ENCODE peak calls at places on chromosome 16, in four cellular contexts. One of them, this sample, is unnamed.

GRCh38 chr16:87207509-87207908 is 109.7 kb downstream of the C16orf95 start:
- DNase-seq in GM12878: no peak
- DNase-seq in SK-N-SH: no peak
- DNase-seq in H1: no peak
- DNase-seq in this sample: no peak

GRCh38 chr16:263944-264343 is 11.8 kb downstream of the RGS11 start:
- DNase-seq in GM12878: no peak
- DNase-seq in SK-N-SH: peak
- DNase-seq in H1: no peak
- DNase-seq in this sample: no peak

GRCh38 chr16:5215911-5216310 is 118.3 kb upstream of the EEF2KMT start:
- DNase-seq in GM12878: no peak
- DNase-seq in SK-N-SH: peak
- DNase-seq in H1: no peak
- DNase-seq in this sample: no peak

GRCh38 chr16:1874854-1875253 is 2.9 kb upstream of the MEIOB start:
- DNase-seq in GM12878: no peak
- DNase-seq in SK-N-SH: no peak
- DNase-seq in H1: no peak
- DNase-seq in this sample: no peak

GRCh38 chr16:76653390-76654026 is 376.3 kb downstream of the CNTNAP4 start:
- DNase-seq in GM12878: peak
- DNase-seq in SK-N-SH: peak
- DNase-seq in H1: no peak
- DNase-seq in this sample: peak

GRCh38 chr16:55294947-55295346 is 29.1 kb upstream of the IRX6 start:
- DNase-seq in GM12878: no peak
- DNase-seq in SK-N-SH: no peak
- DNase-seq in H1: no peak
- DNase-seq in this sample: no peak

GRCh38 chr16:88773812-88774291 is 11.2 kb downstream of the PIEZO1 start:
- DNase-seq in GM12878: no peak
- DNase-seq in SK-N-SH: no peak
- DNase-seq in H1: no peak
- DNase-seq in this sample: no peak

GRCh38 chr16:29743827-29744531 is 1.8 kb downstream of the C16orf54 start:
- DNase-seq in GM12878: no peak
- DNase-seq in SK-N-SH: no peak
- DNase-seq in H1: no peak
- DNase-seq in this sample: no peak

GRCh38 chr16:66572356-66572755 is 6.1 kb downstream of the CMTM1 start:
- DNase-seq in GM12878: no peak
- DNase-seq in SK-N-SH: no peak
- DNase-seq in H1: no peak
- DNase-seq in this sample: no peak

GRCh38 chr16:2535644-2536021 is 2.2 kb upstream of the PDPK1 start:
- DNase-seq in GM12878: no peak
- DNase-seq in SK-N-SH: no peak
- DNase-seq in H1: no peak
- DNase-seq in this sample: no peak

GRCh38 chr16:27677300-27677699 is 127.4 kb downstream of the KATNIP start:
- DNase-seq in GM12878: no peak
- DNase-seq in SK-N-SH: no peak
- DNase-seq in H1: no peak
- DNase-seq in this sample: peak

GRCh38 chr16:55521792-55522191 is 12.9 kb downstream of the LPCAT2 start:
- DNase-seq in GM12878: no peak
- DNase-seq in SK-N-SH: no peak
- DNase-seq in H1: no peak
- DNase-seq in this sample: no peak

GRCh38 chr16:87129771-87130170 is 187.4 kb downstream of the C16orf95 start:
- DNase-seq in GM12878: no peak
- DNase-seq in SK-N-SH: no peak
- DNase-seq in H1: no peak
- DNase-seq in this sample: no peak

GRCh38 chr16:49739381-49739780 is 116.5 kb downstream of the ZNF423 start:
- DNase-seq in GM12878: no peak
- DNase-seq in SK-N-SH: peak
- DNase-seq in H1: no peak
- DNase-seq in this sample: no peak

GRCh38 chr16:53817117-53817516 is 113.2 kb downstream of the FTO start:
- DNase-seq in GM12878: no peak
- DNase-seq in SK-N-SH: no peak
- DNase-seq in H1: no peak
- DNase-seq in this sample: no peak

GRCh38 chr16:79642652-79643051 is 42.1 kb upstream of the MAF start:
- DNase-seq in GM12878: no peak
- DNase-seq in SK-N-SH: no peak
- DNase-seq in H1: no peak
- DNase-seq in this sample: no peak

GRCh38 chr16:72649254-72649944 is 398.5 kb downstream of the ZFHX3 start:
- DNase-seq in GM12878: no peak
- DNase-seq in SK-N-SH: no peak
- DNase-seq in H1: no peak
- DNase-seq in this sample: no peak

GRCh38 chr16:71249399-71249798 is 18.9 kb upstream of the HYDIN start:
- DNase-seq in GM12878: no peak
- DNase-seq in SK-N-SH: no peak
- DNase-seq in H1: no peak
- DNase-seq in this sample: no peak

GRCh38 chr16:58634265-58634802 is 4.7 kb upstream of the CNOT1 start:
- DNase-seq in GM12878: no peak
- DNase-seq in SK-N-SH: no peak
- DNase-seq in H1: no peak
- DNase-seq in this sample: peak

GRCh38 chr16:49462989-49463371 is 89.4 kb downstream of the C16orf78 start:
- DNase-seq in GM12878: no peak
- DNase-seq in SK-N-SH: no peak
- DNase-seq in H1: no peak
- DNase-seq in this sample: no peak

GRCh38 chr16:79370736-79371135 is 229.8 kb downstream of the MAF start:
- DNase-seq in GM12878: no peak
- DNase-seq in SK-N-SH: no peak
- DNase-seq in H1: no peak
- DNase-seq in this sample: no peak

GRCh38 chr16:19410435-19411153 is 7.1 kb upstream of the TMC5 start:
- DNase-seq in GM12878: no peak
- DNase-seq in SK-N-SH: peak
- DNase-seq in H1: peak
- DNase-seq in this sample: no peak

GRCh38 chr16:67301080-67301757 is 21.9 kb downstream of the PLEKHG4 start:
- DNase-seq in GM12878: no peak
- DNase-seq in SK-N-SH: no peak
- DNase-seq in H1: no peak
- DNase-seq in this sample: no peak

GRCh38 chr16:68272501-68273209 is 8.3 kb downstream of the SLC7A6 start:
- DNase-seq in GM12878: no peak
- DNase-seq in SK-N-SH: no peak
- DNase-seq in H1: no peak
- DNase-seq in this sample: no peak

GRCh38 chr16:13780841-13781553 is 139.0 kb upstream of the ERCC4 start:
- DNase-seq in GM12878: no peak
- DNase-seq in SK-N-SH: no peak
- DNase-seq in H1: no peak
- DNase-seq in this sample: no peak

GRCh38 chr16:79795556-79795955 is 195.0 kb upstream of the MAF start:
- DNase-seq in GM12878: no peak
- DNase-seq in SK-N-SH: no peak
- DNase-seq in H1: no peak
- DNase-seq in this sample: no peak

GRCh38 chr16:88454315-88455057 is 1.4 kb downstream of the ZFPM1 start:
- DNase-seq in GM12878: no peak
- DNase-seq in SK-N-SH: peak
- DNase-seq in H1: no peak
- DNase-seq in this sample: no peak

GRCh38 chr16:54326266-54326662 is 39.7 kb upstream of the IRX3 start:
- DNase-seq in GM12878: no peak
- DNase-seq in SK-N-SH: no peak
- DNase-seq in H1: no peak
- DNase-seq in this sample: no peak

GRCh38 chr16:51125992-51126391 is 25.1 kb downstream of the SALL1 start:
- DNase-seq in GM12878: no peak
- DNase-seq in SK-N-SH: no peak
- DNase-seq in H1: no peak
- DNase-seq in this sample: no peak

GRCh38 chr16:78045865-78046581 is 23.7 kb downstream of the CLEC3A start:
- DNase-seq in GM12878: no peak
- DNase-seq in SK-N-SH: peak
- DNase-seq in H1: peak
- DNase-seq in this sample: peak

GRCh38 chr16:87127766-87128147 is 189.4 kb downstream of the C16orf95 start:
- DNase-seq in GM12878: no peak
- DNase-seq in SK-N-SH: no peak
- DNase-seq in H1: no peak
- DNase-seq in this sample: no peak

GRCh38 chr16:5042574-5043171 is 8.9 kb upstream of the NAGPA start:
- DNase-seq in GM12878: no peak
- DNase-seq in SK-N-SH: no peak
- DNase-seq in H1: no peak
- DNase-seq in this sample: peak

GRCh38 chr16:30963925-30964511 is 6.5 kb downstream of the SETD1A start:
- DNase-seq in GM12878: no peak
- DNase-seq in SK-N-SH: no peak
- DNase-seq in H1: no peak
- DNase-seq in this sample: no peak

DNA sequence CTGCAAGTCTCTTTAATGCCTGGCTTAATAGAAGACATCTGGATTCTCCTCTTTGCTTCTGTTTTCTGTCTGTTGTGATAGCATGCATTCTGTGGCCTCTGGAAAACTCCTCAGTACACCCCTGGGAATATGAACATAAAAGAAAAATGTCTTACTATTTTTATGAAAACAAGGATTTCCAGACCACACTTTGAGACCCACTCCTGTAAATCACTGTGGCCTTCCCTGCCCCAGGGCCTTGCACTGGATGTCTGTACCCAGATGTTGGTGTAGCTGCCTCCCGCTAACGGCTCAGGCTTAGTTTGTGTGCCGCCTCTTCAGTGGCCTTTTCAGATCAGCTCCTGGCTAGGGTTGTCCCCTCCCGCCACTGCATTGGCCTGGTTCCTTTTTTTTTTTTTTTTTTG is 126.6 kb downstream of the SOCS1 start:
- DNase-seq in GM12878: no peak
- DNase-seq in SK-N-SH: peak
- DNase-seq in H1: no peak
- DNase-seq in this sample: no peak
- TF ChIP-seq TCF12 in GM12878: no peak
- TF ChIP-seq TCF12 in SK-N-SH: peak
- TF ChIP-seq TCF12 in H1: no peak
- TF ChIP-seq TCF12 in this sample: no peak

GRCh38 chr16:56631832-56632159 is 663 bp upstream of the MT1M start:
- DNase-seq in GM12878: no peak
- DNase-seq in SK-N-SH: no peak
- DNase-seq in H1: no peak
- DNase-seq in this sample: no peak

GRCh38 chr16:56628486-56629035 is 3.0 kb downstream of the MT1E start:
- DNase-seq in GM12878: no peak
- DNase-seq in SK-N-SH: no peak
- DNase-seq in H1: no peak
- DNase-seq in this sample: peak

GRCh38 chr16:56629531-56629930 is 2.9 kb upstream of the MT1M start:
- DNase-seq in GM12878: no peak
- DNase-seq in SK-N-SH: peak
- DNase-seq in H1: no peak
- DNase-seq in this sample: no peak

GRCh38 chr16:56631197-56631596 is 1.3 kb upstream of the MT1M start:
- DNase-seq in GM12878: no peak
- DNase-seq in SK-N-SH: no peak
- DNase-seq in H1: no peak
- DNase-seq in this sample: no peak

DNA sequence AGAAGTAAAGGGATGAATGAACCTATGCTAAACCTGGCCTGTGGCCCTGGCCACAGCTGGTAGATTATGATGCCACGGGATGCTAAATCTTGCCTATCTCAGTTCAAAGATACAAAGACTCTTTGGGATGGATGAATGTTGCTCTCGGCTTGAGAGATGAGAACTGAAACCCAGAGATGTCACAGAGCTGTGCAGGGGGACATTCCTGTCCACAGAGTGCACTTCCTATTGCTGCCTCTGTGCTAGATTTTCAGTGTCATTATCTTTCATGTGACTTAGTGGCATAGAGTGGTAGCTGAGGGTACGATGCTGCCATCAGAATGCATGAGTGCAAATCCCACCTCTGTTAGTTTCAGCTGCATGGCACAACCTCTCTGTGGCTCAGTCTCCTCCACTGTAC is 2.3 kb upstream of the MT1M start:
- DNase-seq in GM12878: peak
- DNase-seq in SK-N-SH: peak
- DNase-seq in H1: no peak
- DNase-seq in this sample: no peak
- TF ChIP-seq TCF12 in GM12878: no peak
- TF ChIP-seq TCF12 in SK-N-SH: no peak
- TF ChIP-seq TCF12 in H1: no peak
- TF ChIP-seq TCF12 in this sample: no peak

DNA sequence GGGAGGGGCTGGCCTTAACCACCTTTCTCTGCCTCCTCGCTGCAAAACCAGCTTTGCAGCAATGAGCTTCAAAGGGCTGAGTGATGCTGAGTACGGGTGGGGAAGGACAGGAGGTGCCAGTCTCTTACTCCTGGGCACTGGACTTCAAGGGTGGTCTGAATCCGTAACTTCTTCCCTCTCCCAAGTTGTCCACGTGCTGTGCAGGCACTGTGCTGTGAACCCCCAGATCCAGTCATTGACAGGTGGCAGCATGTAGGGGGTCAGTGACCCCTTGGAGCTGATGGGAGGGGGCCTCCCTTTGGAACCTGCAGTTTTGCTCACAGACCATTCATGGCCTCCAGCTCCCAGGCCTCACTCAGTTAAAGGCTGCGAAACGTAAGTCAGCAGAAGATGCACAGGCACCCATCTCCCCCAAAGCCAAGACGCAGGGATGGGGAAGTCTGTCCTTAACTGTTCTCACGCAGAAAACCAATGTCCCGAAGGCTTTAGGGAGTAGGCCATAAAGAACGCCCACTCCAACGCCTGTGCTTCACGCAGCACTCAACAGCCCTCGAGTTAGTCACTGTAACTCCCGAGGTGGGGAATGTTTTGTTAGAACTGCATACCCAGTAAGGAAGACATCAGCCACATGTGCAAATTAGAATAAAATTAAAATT is 7.9 kb downstream of the LITAFD start:
- DNase-seq in GM12878: no peak
- DNase-seq in SK-N-SH: no peak
- DNase-seq in H1: no peak
- DNase-seq in this sample: no peak
- TF ChIP-seq TCF12 in GM12878: no peak
- TF ChIP-seq TCF12 in SK-N-SH: no peak
- TF ChIP-seq TCF12 in H1: no peak
- TF ChIP-seq TCF12 in this sample: no peak

DNA sequence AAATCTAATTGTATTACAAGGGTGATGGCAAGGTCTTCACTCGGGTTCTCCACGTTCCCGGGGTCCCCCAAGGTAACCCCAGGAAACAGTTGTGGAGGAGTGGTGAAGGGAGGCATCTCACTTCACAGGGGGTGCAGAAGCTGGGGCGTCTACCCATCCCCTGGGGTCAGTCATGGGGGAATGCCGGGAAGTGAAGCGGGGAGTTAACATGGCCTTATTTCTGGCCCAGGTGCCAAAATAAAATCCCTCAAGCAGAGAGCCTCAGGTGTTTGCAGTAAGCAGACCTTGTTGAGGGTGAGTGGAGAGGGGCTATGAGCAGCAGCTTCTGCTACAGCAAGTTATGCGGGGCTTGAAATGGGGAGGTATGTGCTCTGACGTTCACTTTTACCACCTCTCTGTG is 9.0 kb upstream of the ATP2C2 start:
- DNase-seq in GM12878: no peak
- DNase-seq in SK-N-SH: no peak
- DNase-seq in H1: no peak
- DNase-seq in this sample: no peak
- TF ChIP-seq TCF12 in GM12878: no peak
- TF ChIP-seq TCF12 in SK-N-SH: no peak
- TF ChIP-seq TCF12 in H1: no peak
- TF ChIP-seq TCF12 in this sample: no peak